ENCODE peak calls at places on chromosome 18, in ten cellular contexts. One of them, this sample, is unnamed. For H3K27me3, the result is how much of the 10 kb centered on the place peaks cover.

GRCh38 chr18:58116815-58117214 is 72.8 kb downstream of the NEDD4L start:
- DNase-seq in dorsolateral prefrontal cortex: no peak
- DNase-seq in adrenal gland: no peak
- DNase-seq in tibial nerve: no peak
- DNase-seq in spleen: no peak
- DNase-seq in GM06990: no peak
- DNase-seq in GM23338: no peak
- DNase-seq in CD8-positive, alpha-beta memory T cell: no peak
- DNase-seq in vagina: no peak
- DNase-seq in WERI-Rb-1: no peak
- DNase-seq in this sample: no peak

GRCh38 chr18:24209558-24209957 is 70.7 kb downstream of the CABYR start:
- DNase-seq in dorsolateral prefrontal cortex: no peak
- DNase-seq in adrenal gland: no peak
- DNase-seq in tibial nerve: no peak
- DNase-seq in spleen: no peak
- DNase-seq in GM06990: no peak
- DNase-seq in GM23338: no peak
- DNase-seq in CD8-positive, alpha-beta memory T cell: no peak
- DNase-seq in vagina: no peak
- DNase-seq in WERI-Rb-1: no peak
- DNase-seq in this sample: no peak

GRCh38 chr18:57846258-57846657 is 43.1 kb upstream of the ATP8B1 start:
- DNase-seq in dorsolateral prefrontal cortex: no peak
- DNase-seq in adrenal gland: peak
- DNase-seq in tibial nerve: no peak
- DNase-seq in spleen: no peak
- DNase-seq in GM06990: no peak
- DNase-seq in GM23338: no peak
- DNase-seq in CD8-positive, alpha-beta memory T cell: no peak
- DNase-seq in vagina: no peak
- DNase-seq in WERI-Rb-1: no peak
- DNase-seq in this sample: no peak

GRCh38 chr18:35935805-35936204 is 36.7 kb upstream of the RMP24 start:
- DNase-seq in dorsolateral prefrontal cortex: no peak
- DNase-seq in adrenal gland: no peak
- DNase-seq in tibial nerve: no peak
- DNase-seq in spleen: no peak
- DNase-seq in GM06990: no peak
- DNase-seq in GM23338: no peak
- DNase-seq in CD8-positive, alpha-beta memory T cell: no peak
- DNase-seq in vagina: no peak
- DNase-seq in WERI-Rb-1: no peak
- DNase-seq in this sample: no peak

GRCh38 chr18:7980136-7980535 is 413.0 kb downstream of the PTPRM start:
- DNase-seq in dorsolateral prefrontal cortex: no peak
- DNase-seq in adrenal gland: no peak
- DNase-seq in tibial nerve: no peak
- DNase-seq in spleen: no peak
- DNase-seq in GM06990: no peak
- DNase-seq in GM23338: peak
- DNase-seq in CD8-positive, alpha-beta memory T cell: no peak
- DNase-seq in vagina: no peak
- DNase-seq in WERI-Rb-1: peak
- DNase-seq in this sample: peak

GRCh38 chr18:25786778-25787177 is 303.6 kb downstream of the SS18 start:
- DNase-seq in dorsolateral prefrontal cortex: no peak
- DNase-seq in adrenal gland: peak
- DNase-seq in tibial nerve: no peak
- DNase-seq in spleen: no peak
- DNase-seq in GM06990: no peak
- DNase-seq in GM23338: no peak
- DNase-seq in CD8-positive, alpha-beta memory T cell: no peak
- DNase-seq in vagina: no peak
- DNase-seq in WERI-Rb-1: no peak
- DNase-seq in this sample: no peak

GRCh38 chr18:23838801-23839366 is 149.6 kb downstream of the LAMA3 start:
- DNase-seq in dorsolateral prefrontal cortex: no peak
- DNase-seq in adrenal gland: no peak
- DNase-seq in tibial nerve: no peak
- DNase-seq in spleen: no peak
- DNase-seq in GM06990: no peak
- DNase-seq in GM23338: no peak
- DNase-seq in CD8-positive, alpha-beta memory T cell: no peak
- DNase-seq in vagina: no peak
- DNase-seq in WERI-Rb-1: no peak
- DNase-seq in this sample: no peak

GRCh38 chr18:68940754-68941153 is 142.9 kb downstream of the CCDC102B start:
- DNase-seq in dorsolateral prefrontal cortex: no peak
- DNase-seq in adrenal gland: no peak
- DNase-seq in tibial nerve: no peak
- DNase-seq in spleen: no peak
- DNase-seq in GM06990: no peak
- DNase-seq in GM23338: no peak
- DNase-seq in CD8-positive, alpha-beta memory T cell: no peak
- DNase-seq in vagina: no peak
- DNase-seq in WERI-Rb-1: no peak
- DNase-seq in this sample: no peak

GRCh38 chr18:63236990-63237389 is 82.6 kb downstream of the BCL2 start:
- DNase-seq in dorsolateral prefrontal cortex: no peak
- DNase-seq in adrenal gland: peak
- DNase-seq in tibial nerve: peak
- DNase-seq in spleen: peak
- DNase-seq in GM06990: no peak
- DNase-seq in GM23338: peak
- DNase-seq in CD8-positive, alpha-beta memory T cell: no peak
- DNase-seq in vagina: no peak
- DNase-seq in WERI-Rb-1: no peak
- DNase-seq in this sample: peak

GRCh38 chr18:63238711-63239110 is 80.9 kb downstream of the BCL2 start:
- DNase-seq in dorsolateral prefrontal cortex: no peak
- DNase-seq in adrenal gland: no peak
- DNase-seq in tibial nerve: no peak
- DNase-seq in spleen: no peak
- DNase-seq in GM06990: no peak
- DNase-seq in GM23338: peak
- DNase-seq in CD8-positive, alpha-beta memory T cell: no peak
- DNase-seq in vagina: no peak
- DNase-seq in WERI-Rb-1: no peak
- DNase-seq in this sample: peak

GRCh38 chr18:63236417-63236816 is 83.2 kb downstream of the BCL2 start:
- DNase-seq in dorsolateral prefrontal cortex: no peak
- DNase-seq in adrenal gland: peak
- DNase-seq in tibial nerve: no peak
- DNase-seq in spleen: peak
- DNase-seq in GM06990: no peak
- DNase-seq in GM23338: no peak
- DNase-seq in CD8-positive, alpha-beta memory T cell: no peak
- DNase-seq in vagina: no peak
- DNase-seq in WERI-Rb-1: no peak
- DNase-seq in this sample: no peak

GRCh38 chr18:63237486-63237885 is 82.1 kb downstream of the BCL2 start:
- DNase-seq in dorsolateral prefrontal cortex: no peak
- DNase-seq in adrenal gland: no peak
- DNase-seq in tibial nerve: no peak
- DNase-seq in spleen: no peak
- DNase-seq in GM06990: no peak
- DNase-seq in GM23338: peak
- DNase-seq in CD8-positive, alpha-beta memory T cell: no peak
- DNase-seq in vagina: no peak
- DNase-seq in WERI-Rb-1: no peak
- DNase-seq in this sample: no peak

GRCh38 chr18:63237911-63238710 is 81.5 kb downstream of the BCL2 start:
- DNase-seq in dorsolateral prefrontal cortex: no peak
- DNase-seq in adrenal gland: peak
- DNase-seq in tibial nerve: no peak
- DNase-seq in spleen: no peak
- DNase-seq in GM06990: no peak
- DNase-seq in GM23338: peak
- DNase-seq in CD8-positive, alpha-beta memory T cell: no peak
- DNase-seq in vagina: no peak
- DNase-seq in WERI-Rb-1: no peak
- DNase-seq in this sample: peak
- H3K4me3 ChIP-seq in dorsolateral prefrontal cortex: peak
- H3K4me3 ChIP-seq in adrenal gland: no peak
- H3K4me3 ChIP-seq in tibial nerve: peak
- H3K4me3 ChIP-seq in spleen: no peak
- H3K4me3 ChIP-seq in GM06990: no peak
- H3K4me3 ChIP-seq in GM23338: no peak
- H3K4me3 ChIP-seq in CD8-positive, alpha-beta memory T cell: no peak
- H3K4me3 ChIP-seq in vagina: peak
- H3K4me3 ChIP-seq in WERI-Rb-1: no peak
- H3K4me3 ChIP-seq in this sample: no peak

GRCh38 chr18:74172697-74173433 is 24.5 kb downstream of the TIMM21 start:
- DNase-seq in dorsolateral prefrontal cortex: no peak
- DNase-seq in adrenal gland: no peak
- DNase-seq in tibial nerve: no peak
- DNase-seq in spleen: no peak
- DNase-seq in GM06990: no peak
- DNase-seq in GM23338: no peak
- DNase-seq in CD8-positive, alpha-beta memory T cell: no peak
- DNase-seq in vagina: no peak
- DNase-seq in WERI-Rb-1: no peak
- DNase-seq in this sample: no peak

GRCh38 chr18:74175658-74176057 is 27.3 kb downstream of the TIMM21 start:
- DNase-seq in dorsolateral prefrontal cortex: no peak
- DNase-seq in adrenal gland: no peak
- DNase-seq in tibial nerve: no peak
- DNase-seq in spleen: no peak
- DNase-seq in GM06990: no peak
- DNase-seq in GM23338: no peak
- DNase-seq in CD8-positive, alpha-beta memory T cell: no peak
- DNase-seq in vagina: no peak
- DNase-seq in WERI-Rb-1: no peak
- DNase-seq in this sample: no peak

GRCh38 chr18:74173434-74173750 is 25.1 kb downstream of the TIMM21 start:
- DNase-seq in dorsolateral prefrontal cortex: no peak
- DNase-seq in adrenal gland: no peak
- DNase-seq in tibial nerve: no peak
- DNase-seq in spleen: no peak
- DNase-seq in GM06990: no peak
- DNase-seq in GM23338: no peak
- DNase-seq in CD8-positive, alpha-beta memory T cell: no peak
- DNase-seq in vagina: no peak
- DNase-seq in WERI-Rb-1: no peak
- DNase-seq in this sample: no peak

GRCh38 chr18:74166397-74166796 is 18.1 kb downstream of the TIMM21 start:
- DNase-seq in dorsolateral prefrontal cortex: no peak
- DNase-seq in adrenal gland: no peak
- DNase-seq in tibial nerve: no peak
- DNase-seq in spleen: no peak
- DNase-seq in GM06990: no peak
- DNase-seq in GM23338: no peak
- DNase-seq in CD8-positive, alpha-beta memory T cell: no peak
- DNase-seq in vagina: no peak
- DNase-seq in WERI-Rb-1: no peak
- DNase-seq in this sample: no peak

GRCh38 chr18:74171910-74172606 is 23.7 kb downstream of the TIMM21 start:
- DNase-seq in dorsolateral prefrontal cortex: no peak
- DNase-seq in adrenal gland: no peak
- DNase-seq in tibial nerve: no peak
- DNase-seq in spleen: no peak
- DNase-seq in GM06990: no peak
- DNase-seq in GM23338: no peak
- DNase-seq in CD8-positive, alpha-beta memory T cell: no peak
- DNase-seq in vagina: no peak
- DNase-seq in WERI-Rb-1: no peak
- DNase-seq in this sample: no peak
- H3K27me3 ChIP-seq in dorsolateral prefrontal cortex: under half
- H3K27me3 ChIP-seq in adrenal gland: under half
- H3K27me3 ChIP-seq in tibial nerve: under half
- H3K27me3 ChIP-seq in spleen: under half
- H3K27me3 ChIP-seq in GM06990: under half
- H3K27me3 ChIP-seq in GM23338: under half
- H3K27me3 ChIP-seq in CD8-positive, alpha-beta memory T cell: under half
- H3K27me3 ChIP-seq in vagina: under half
- H3K27me3 ChIP-seq in WERI-Rb-1: under half
- H3K27me3 ChIP-seq in this sample: under half

DNA sequence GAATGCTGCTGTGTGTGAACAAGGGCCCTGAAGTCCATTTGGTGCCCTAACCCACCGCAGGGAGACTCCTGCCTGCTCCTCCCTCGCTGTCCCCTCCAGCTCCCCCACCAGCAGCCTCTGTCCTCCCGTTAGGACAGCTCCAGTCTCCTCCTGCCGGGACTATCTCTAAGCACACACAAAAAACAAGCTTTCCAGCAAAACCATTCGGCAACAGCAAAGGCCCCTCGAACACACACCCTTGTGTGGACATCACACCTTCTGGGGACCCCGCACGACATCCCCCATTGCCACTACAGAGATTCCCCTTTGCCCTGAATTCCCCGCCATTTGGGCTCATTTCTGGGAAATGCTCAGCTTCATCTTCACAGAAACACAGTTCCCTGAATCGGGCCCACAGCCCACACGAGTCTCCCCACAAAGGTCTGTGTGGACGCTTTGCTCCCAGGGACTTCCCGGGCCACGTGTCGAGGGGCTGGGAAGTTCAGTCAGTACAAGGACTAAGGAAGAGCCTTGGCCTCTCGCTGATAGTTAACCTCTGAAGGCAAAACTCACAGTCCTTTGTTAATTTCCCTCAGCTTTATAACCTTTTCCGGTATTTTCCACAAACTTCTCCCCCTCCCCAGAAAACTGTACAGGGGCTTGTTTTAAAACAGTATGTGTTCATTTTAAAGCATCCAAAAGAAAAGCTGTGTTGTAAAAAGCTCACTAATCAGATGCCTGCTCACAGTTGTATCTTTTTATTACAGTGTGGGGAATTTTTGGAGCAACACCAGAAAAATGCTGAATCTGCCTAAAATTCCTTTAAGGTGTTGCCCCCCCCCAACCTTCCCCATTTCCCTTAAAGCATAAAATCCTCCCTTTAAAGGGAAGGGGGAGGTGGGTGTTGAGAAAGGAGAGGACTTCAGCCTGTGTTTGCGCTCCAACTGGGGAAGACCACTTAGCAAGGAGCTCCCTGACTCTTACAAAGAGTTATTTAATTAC is 25.9 kb downstream of the SMAD7 start:
- DNase-seq in dorsolateral prefrontal cortex: no peak
- DNase-seq in adrenal gland: no peak
- DNase-seq in tibial nerve: no peak
- DNase-seq in spleen: no peak
- DNase-seq in GM06990: no peak
- DNase-seq in GM23338: no peak
- DNase-seq in CD8-positive, alpha-beta memory T cell: no peak
- DNase-seq in vagina: no peak
- DNase-seq in WERI-Rb-1: no peak
- DNase-seq in this sample: peak
- H3K4me3 ChIP-seq in dorsolateral prefrontal cortex: no peak
- H3K4me3 ChIP-seq in adrenal gland: no peak
- H3K4me3 ChIP-seq in tibial nerve: no peak
- H3K4me3 ChIP-seq in spleen: no peak
- H3K4me3 ChIP-seq in GM06990: peak
- H3K4me3 ChIP-seq in GM23338: no peak
- H3K4me3 ChIP-seq in CD8-positive, alpha-beta memory T cell: no peak
- H3K4me3 ChIP-seq in vagina: no peak
- H3K4me3 ChIP-seq in WERI-Rb-1: no peak
- H3K4me3 ChIP-seq in this sample: no peak

GRCh38 chr18:45312727-45313126 is 302.5 kb upstream of the SLC14A2 start:
- DNase-seq in dorsolateral prefrontal cortex: no peak
- DNase-seq in adrenal gland: no peak
- DNase-seq in tibial nerve: no peak
- DNase-seq in spleen: no peak
- DNase-seq in GM06990: no peak
- DNase-seq in GM23338: peak
- DNase-seq in CD8-positive, alpha-beta memory T cell: no peak
- DNase-seq in vagina: no peak
- DNase-seq in WERI-Rb-1: no peak
- DNase-seq in this sample: no peak

GRCh38 chr18:45321520-45321919 is 293.8 kb upstream of the SLC14A2 start:
- DNase-seq in dorsolateral prefrontal cortex: peak
- DNase-seq in adrenal gland: no peak
- DNase-seq in tibial nerve: no peak
- DNase-seq in spleen: no peak
- DNase-seq in GM06990: no peak
- DNase-seq in GM23338: no peak
- DNase-seq in CD8-positive, alpha-beta memory T cell: no peak
- DNase-seq in vagina: no peak
- DNase-seq in WERI-Rb-1: no peak
- DNase-seq in this sample: no peak

GRCh38 chr18:45320724-45321123 is 294.6 kb upstream of the SLC14A2 start:
- DNase-seq in dorsolateral prefrontal cortex: no peak
- DNase-seq in adrenal gland: no peak
- DNase-seq in tibial nerve: no peak
- DNase-seq in spleen: no peak
- DNase-seq in GM06990: no peak
- DNase-seq in GM23338: no peak
- DNase-seq in CD8-positive, alpha-beta memory T cell: no peak
- DNase-seq in vagina: no peak
- DNase-seq in WERI-Rb-1: no peak
- DNase-seq in this sample: no peak

DNA sequence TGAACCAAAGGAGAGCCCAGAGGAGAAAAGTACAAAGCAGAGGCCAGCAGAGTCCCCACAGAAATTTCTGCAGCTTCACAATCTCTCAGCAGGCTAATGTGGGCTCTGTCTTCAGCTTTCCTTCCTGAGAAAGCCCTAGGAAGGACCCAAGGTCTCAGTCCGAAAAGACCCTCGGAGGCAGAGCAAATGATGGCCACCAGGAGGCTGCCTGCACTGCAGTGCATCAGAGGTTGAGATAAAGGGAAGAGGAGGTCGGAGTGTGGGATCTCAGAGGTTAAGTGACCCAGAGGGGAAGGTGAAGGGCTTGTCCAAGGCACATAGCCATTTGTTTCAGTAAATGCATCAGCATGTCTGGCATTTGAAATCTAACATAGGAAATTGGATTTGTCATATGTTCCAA is 299.1 kb upstream of the SLC14A2 start:
- DNase-seq in dorsolateral prefrontal cortex: no peak
- DNase-seq in adrenal gland: no peak
- DNase-seq in tibial nerve: no peak
- DNase-seq in spleen: no peak
- DNase-seq in GM06990: no peak
- DNase-seq in GM23338: peak
- DNase-seq in CD8-positive, alpha-beta memory T cell: no peak
- DNase-seq in vagina: no peak
- DNase-seq in WERI-Rb-1: no peak
- DNase-seq in this sample: peak
- H3K27me3 ChIP-seq in dorsolateral prefrontal cortex: under half
- H3K27me3 ChIP-seq in adrenal gland: under half
- H3K27me3 ChIP-seq in tibial nerve: under half
- H3K27me3 ChIP-seq in spleen: under half
- H3K27me3 ChIP-seq in GM06990: under half
- H3K27me3 ChIP-seq in GM23338: under half
- H3K27me3 ChIP-seq in CD8-positive, alpha-beta memory T cell: under half
- H3K27me3 ChIP-seq in vagina: under half
- H3K27me3 ChIP-seq in WERI-Rb-1: half or more
- H3K27me3 ChIP-seq in this sample: under half

This sample was measured in H7.